ENCODE peak calls at places on chromosomes 11 and 22, in five cellular contexts. J is suprapubic skin, X is HFFc6, B is GM06990, T is fibroblast of lung. S is an unnamed sample.

GRCh38 chr11:57315491-57315890 is 9.3 kb downstream of the TNKS1BP1 start:
- DNase-seq in J (no peak), X (no peak), B (no peak), T (peak; percentile 33), S (peak; percentile 48)

GRCh38 chr11:114077482-114078305 is 18.2 kb downstream of the ZBTB16 start:
- DNase-seq in J (peak; percentile 49), X (no peak), B (no peak), T (no peak), S (no peak)

GRCh38 chr11:20355221-20356219 is 8.0 kb upstream of the HTATIP2 start:
- DNase-seq in J (no peak), X (peak; percentile 50), B (no peak), T (peak; percentile 23), S (peak; percentile 51)

GRCh38 chr11:67732045-67732787 is 57.8 kb upstream of the ALDH3B2 start:
- DNase-seq in J (no peak), X (no peak), B (peak; percentile 31), T (no peak), S (peak; percentile 25)

GRCh38 chr11:6968816-6969215 is 42.6 kb downstream of the ZNF215 start:
- DNase-seq in J (no peak), X (peak; percentile 79), B (no peak), T (peak; percentile 54), S (no peak)

GRCh38 chr22:35454416-35455054 is 54.6 kb downstream of the MCM5 start:
- DNase-seq in J (no peak), X (no peak), B (no peak), T (no peak), S (no peak)

GRCh38 chr11:73389902-73390301 is 13.7 kb downstream of the RELT start:
- DNase-seq in J (no peak), X (no peak), B (no peak), T (no peak), S (no peak)

GRCh38 chr11:73143126-73143838 is 1.2 kb upstream of the FCHSD2 start:
- DNase-seq in J (no peak), X (no peak), B (peak; percentile 46), T (peak; percentile 20), S (no peak)

GRCh38 chr22:24410110-24410856 is 17.1 kb upstream of the ADORA2A start:
- DNase-seq in J (no peak), X (peak; percentile 30), B (no peak), T (peak; percentile 49), S (no peak)

DNA sequence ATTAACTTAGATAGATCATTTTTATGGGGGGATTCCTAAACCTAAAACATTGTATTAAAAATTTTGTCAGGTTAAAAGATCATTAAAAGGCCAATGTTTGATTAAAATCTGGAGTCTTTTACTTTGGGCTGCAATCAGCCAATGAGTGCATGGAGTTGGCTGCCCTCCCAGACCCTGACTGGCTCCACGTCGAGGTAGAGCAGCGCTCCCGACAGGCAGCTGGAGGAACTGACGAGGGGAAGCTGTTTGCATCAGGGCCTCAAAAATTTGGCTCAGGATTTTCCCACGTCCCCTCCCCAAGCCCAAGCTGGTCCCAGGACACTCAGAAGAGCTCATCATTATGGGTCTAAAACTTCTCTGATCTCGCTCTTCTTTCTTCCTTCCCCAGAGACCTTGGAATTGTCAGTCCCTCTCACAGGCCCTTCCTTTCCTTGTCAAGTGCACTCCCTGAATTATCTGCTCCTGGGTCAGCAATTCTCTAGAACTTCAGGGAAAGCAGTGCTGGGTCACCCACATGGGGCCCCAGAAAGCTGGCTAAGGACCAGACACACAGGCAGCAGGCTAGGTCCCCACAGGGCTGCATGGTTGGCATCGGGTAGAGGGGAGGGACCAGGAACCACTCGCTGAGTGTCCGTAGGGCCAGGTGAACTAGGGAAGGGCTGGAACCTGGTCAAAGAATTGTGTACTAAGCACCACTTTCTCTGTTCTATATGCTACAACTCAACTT is 119.6 kb upstream of the IGLL5 start:
- DNase-seq in J (no peak), X (no peak), B (no peak), T (no peak), S (no peak)
- TF ChIP-seq CTCF in J (no peak), X (no peak), B (peak; percentile 4), T (no peak), S (no peak)

GRCh38 chr11:65452806-65453490 is 30.4 kb downstream of the NEAT1 start:
- DNase-seq in J (peak; percentile 80), X (peak; percentile 92), B (no peak), T (peak; percentile 81), S (no peak)

GRCh38 chr11:65454311-65454695 is 31.7 kb downstream of the NEAT1 start:
- DNase-seq in J (peak; percentile 71), X (no peak), B (no peak), T (peak; percentile 71), S (no peak)

GRCh38 chr11:65459552-65459951 is 37.0 kb downstream of the NEAT1 start:
- DNase-seq in J (no peak), X (no peak), B (no peak), T (no peak), S (no peak)

GRCh38 chr11:65456418-65456817 is 33.8 kb downstream of the NEAT1 start:
- DNase-seq in J (no peak), X (no peak), B (peak; percentile 25), T (no peak), S (no peak)

GRCh38 chr11:65454696-65455456 is 32.3 kb downstream of the NEAT1 start:
- DNase-seq in J (peak; percentile 91), X (peak; percentile 53), B (peak; percentile 99), T (peak; percentile 77), S (peak; percentile 71)
- TF ChIP-seq CTCF in J (no peak), X (no peak), B (peak; percentile 53), T (peak; percentile 3), S (no peak)

GRCh38 chr11:106152824-106153223 is 75.4 kb downstream of the AASDHPPT start:
- DNase-seq in J (no peak), X (peak; percentile 28), B (no peak), T (peak; percentile 56), S (no peak)

GRCh38 chr11:106156290-106156937 is 79.0 kb downstream of the AASDHPPT start:
- DNase-seq in J (no peak), X (peak; percentile 48), B (no peak), T (peak; percentile 79), S (peak; percentile 25)

DNA sequence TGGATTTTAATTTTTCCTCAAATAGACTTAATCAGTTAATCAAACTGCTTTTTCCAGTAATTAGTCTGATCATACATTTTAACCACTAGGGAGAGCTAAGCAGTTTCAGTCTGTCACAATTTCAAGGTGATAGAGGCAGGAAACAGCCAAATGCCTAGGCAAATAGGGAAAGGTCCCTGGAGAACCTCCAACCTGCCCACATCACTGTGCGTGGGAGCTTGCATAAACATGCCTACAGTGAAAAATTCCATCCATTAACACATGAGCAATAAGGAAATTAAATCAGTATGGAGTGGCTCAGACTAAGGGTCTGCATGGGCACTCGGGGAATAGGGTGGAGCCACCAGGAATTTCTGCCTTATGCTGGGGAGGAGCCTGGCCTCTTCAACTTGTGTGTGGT is 74.6 kb downstream of the AASDHPPT start:
- DNase-seq in J (no peak), X (no peak), B (no peak), T (peak; percentile 86), S (no peak)
- TF ChIP-seq CTCF in J (no peak), X (peak; percentile 55), B (no peak), T (no peak), S (no peak)

GRCh38 chr11:1485504-1485885 is 1.1 kb downstream of the MOB2 start:
- DNase-seq in J (no peak), X (no peak), B (no peak), T (no peak), S (no peak)

GRCh38 chr11:1486054-1486825 is at the start of gene MOB2:
- DNase-seq in J (peak; percentile 66), X (no peak), B (no peak), T (peak; percentile 17), S (no peak)

GRCh38 chr11:1484061-1484671 is 2.4 kb downstream of the MOB2 start:
- DNase-seq in J (peak; percentile 49), X (no peak), B (no peak), T (no peak), S (no peak)

GRCh38 chr11:1483445-1483961 is 3.1 kb downstream of the MOB2 start:
- DNase-seq in J (peak; percentile 40), X (no peak), B (no peak), T (no peak), S (no peak)

GRCh38 chr11:1484716-1485503 is 1.7 kb downstream of the MOB2 start:
- DNase-seq in J (peak; percentile 56), X (no peak), B (no peak), T (no peak), S (no peak)
- TF ChIP-seq CTCF in J (no peak), X (no peak), B (no peak), T (no peak), S (no peak)

DNA sequence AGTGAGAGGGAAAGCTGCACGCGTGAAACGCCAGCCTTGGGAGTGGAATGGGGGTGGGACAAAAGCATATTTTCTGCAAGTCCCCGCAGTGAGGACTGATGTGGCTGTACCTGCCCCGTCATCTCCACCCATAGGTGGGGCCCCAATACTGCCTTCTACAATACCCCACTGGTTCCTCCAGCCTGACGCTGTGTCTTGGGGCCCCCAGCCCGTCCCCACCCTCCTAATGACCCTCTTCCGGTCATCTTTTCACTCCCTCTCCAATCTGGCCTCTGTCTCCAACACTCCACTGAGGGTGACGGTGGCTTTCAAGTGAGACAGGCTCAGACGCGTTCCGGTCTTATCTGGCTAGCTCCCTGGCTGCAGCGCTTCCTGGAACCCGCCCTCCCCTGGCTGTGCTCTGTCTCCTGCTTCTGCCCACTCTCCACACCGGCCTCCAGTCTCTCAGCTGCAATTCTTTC is 104.2 kb downstream of the MICAL3 start:
- DNase-seq in J (no peak), X (no peak), B (no peak), T (peak; percentile 76), S (peak; percentile 39)
- TF ChIP-seq CTCF in J (no peak), X (no peak), B (peak; percentile 18), T (no peak), S (no peak)